ENCODE peak calls at places on chromosome 19, in eight cellular contexts. K is Caco-2, V is WERI-Rb-1, L is heart right ventricle, A is left lung, S is esophagus squamous epithelium, J is colonic mucosa, F is AG09309. B is an unnamed sample.

GRCh38 chr19:47190167-47190727 is 40.8 kb downstream of the BBC3 start:
- DNase-seq in K (peak), V (no peak), L (peak), A (peak), S (no peak), J (peak), F (peak), B (no peak)

GRCh38 chr19:9474975-9475374 is 23.4 kb downstream of the ZNF560 start:
- DNase-seq in K (no peak), V (no peak), L (no peak), A (no peak), S (no peak), J (no peak), F (no peak), B (no peak)

GRCh38 chr19:16882146-16882545 is 6.7 kb upstream of the F2RL3 start:
- DNase-seq in K (peak), V (no peak), L (no peak), A (no peak), S (no peak), J (no peak), F (no peak), B (no peak)

GRCh38 chr19:41999071-41999877 is 5.2 kb upstream of the ATP1A3 start:
- DNase-seq in K (no peak), V (peak), L (no peak), A (no peak), S (no peak), J (no peak), F (no peak), B (no peak)

GRCh38 chr19:14091885-14092462 is 1.4 kb upstream of the SAMD1 start:
- DNase-seq in K (peak), V (peak), L (no peak), A (no peak), S (no peak), J (no peak), F (no peak), B (no peak)

GRCh38 chr19:28456708-28457320 is 756.1 kb downstream of the UQCRFS1 start:
- DNase-seq in K (no peak), V (no peak), L (no peak), A (no peak), S (no peak), J (no peak), F (no peak), B (no peak)

GRCh38 chr19:10713317-10713716 is 4.6 kb upstream of the DNM2 start:
- DNase-seq in K (no peak), V (no peak), L (no peak), A (no peak), S (no peak), J (peak), F (no peak), B (no peak)

GRCh38 chr19:13262450-13262849 is 112.2 kb downstream of the IER2 start:
- DNase-seq in K (peak), V (no peak), L (no peak), A (no peak), S (no peak), J (no peak), F (peak), B (peak)

GRCh38 chr19:47110521-47111080 is 3.0 kb downstream of the ZC3H4 start:
- DNase-seq in K (no peak), V (peak), L (no peak), A (no peak), S (no peak), J (peak), F (no peak), B (no peak)

GRCh38 chr19:3632739-3633558 is 6.4 kb upstream of the CACTIN start:
- DNase-seq in K (no peak), V (no peak), L (no peak), A (no peak), S (no peak), J (no peak), F (no peak), B (no peak)

GRCh38 chr19:54073829-54074228 is 7.3 kb downstream of the TARM1 start:
- DNase-seq in K (no peak), V (no peak), L (no peak), A (no peak), S (no peak), J (no peak), F (no peak), B (no peak)

GRCh38 chr19:28961772-28962500 is 251.0 kb downstream of the UQCRFS1 start:
- DNase-seq in K (no peak), V (no peak), L (no peak), A (no peak), S (no peak), J (no peak), F (peak), B (no peak)

GRCh38 chr19:55702131-55702627 is 27.2 kb downstream of the EPN1 start:
- DNase-seq in K (peak), V (no peak), L (no peak), A (no peak), S (no peak), J (no peak), F (no peak), B (no peak)

GRCh38 chr19:6529937-6530384 is 865 bp upstream of the TNFSF9 start:
- DNase-seq in K (no peak), V (no peak), L (no peak), A (no peak), S (no peak), J (no peak), F (no peak), B (no peak)
- H3K4me3 ChIP-seq in K (peak), V (peak), L (peak), A (peak), S (peak), J (peak), F (peak), B (peak)

DNA sequence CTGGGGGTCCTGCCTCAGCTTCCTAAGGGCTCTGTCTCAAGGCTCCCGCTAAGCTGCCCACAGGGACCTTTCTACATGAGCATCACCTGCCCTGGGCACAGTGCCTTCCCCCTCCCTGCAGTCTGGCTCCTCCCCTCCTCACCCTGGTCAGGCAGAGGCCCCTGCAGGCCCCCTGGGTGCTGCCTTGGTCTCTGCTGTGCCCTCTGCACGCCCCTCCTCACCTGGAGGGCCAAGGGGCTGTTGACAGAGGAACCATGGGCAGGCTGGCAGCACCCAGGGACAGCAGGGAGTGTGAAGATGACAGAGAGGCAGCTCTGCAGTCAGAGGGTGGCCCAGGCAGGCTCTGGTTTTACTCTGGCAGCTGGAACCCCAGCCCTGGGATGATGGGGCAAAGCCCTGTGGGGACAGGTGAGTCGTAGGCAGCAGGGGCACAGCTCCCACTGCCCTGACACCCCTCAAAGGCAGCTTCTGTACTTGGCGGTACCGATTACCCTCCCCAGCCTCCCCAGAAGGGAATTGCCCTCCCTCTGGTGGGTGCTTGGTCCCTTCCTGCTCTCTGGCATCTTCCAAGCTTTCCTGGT is 43.1 kb downstream of the SUGP2 start:
- DNase-seq in K (no peak), V (no peak), L (no peak), A (no peak), S (no peak), J (no peak), F (no peak), B (no peak)
- TF ChIP-seq CTCF in K (no peak), V (no peak), L (no peak), A (no peak), S (no peak), J (no peak), F (no peak), B (no peak)

GRCh38 chr19:8366961-8367326 is 3.0 kb downstream of the ANGPTL4 start:
- DNase-seq in K (no peak), V (no peak), L (no peak), A (no peak), S (no peak), J (no peak), F (no peak), B (no peak)
- H3K4me3 ChIP-seq in K (no peak), V (no peak), L (peak), A (no peak), S (no peak), J (no peak), F (no peak), B (no peak)

DNA sequence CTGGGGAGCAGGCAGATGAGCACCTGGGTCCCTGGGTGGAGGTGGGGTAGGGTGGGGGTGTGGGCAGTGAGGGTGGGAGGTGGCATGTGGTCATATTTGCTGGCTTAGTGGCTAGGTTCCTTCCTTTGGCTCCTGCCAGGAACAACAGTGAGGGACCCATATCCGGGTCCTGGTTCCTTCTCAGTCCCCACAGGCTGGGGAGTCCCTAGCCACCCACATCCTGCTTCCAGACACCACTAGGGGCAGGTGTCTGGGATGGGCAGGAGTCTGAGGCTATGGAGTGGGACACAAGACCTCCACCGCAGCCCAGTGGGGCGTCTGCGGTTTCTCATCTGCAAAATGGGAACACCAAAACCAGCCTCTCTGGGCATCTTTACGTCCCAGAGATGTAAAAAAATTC is 828 bp upstream of the FCGBP start:
- DNase-seq in K (no peak), V (no peak), L (no peak), A (no peak), S (no peak), J (no peak), F (no peak), B (no peak)
- TF ChIP-seq CTCF in K (no peak), V (no peak), L (no peak), A (no peak), S (no peak), J (no peak), F (no peak), B (no peak)

DNA sequence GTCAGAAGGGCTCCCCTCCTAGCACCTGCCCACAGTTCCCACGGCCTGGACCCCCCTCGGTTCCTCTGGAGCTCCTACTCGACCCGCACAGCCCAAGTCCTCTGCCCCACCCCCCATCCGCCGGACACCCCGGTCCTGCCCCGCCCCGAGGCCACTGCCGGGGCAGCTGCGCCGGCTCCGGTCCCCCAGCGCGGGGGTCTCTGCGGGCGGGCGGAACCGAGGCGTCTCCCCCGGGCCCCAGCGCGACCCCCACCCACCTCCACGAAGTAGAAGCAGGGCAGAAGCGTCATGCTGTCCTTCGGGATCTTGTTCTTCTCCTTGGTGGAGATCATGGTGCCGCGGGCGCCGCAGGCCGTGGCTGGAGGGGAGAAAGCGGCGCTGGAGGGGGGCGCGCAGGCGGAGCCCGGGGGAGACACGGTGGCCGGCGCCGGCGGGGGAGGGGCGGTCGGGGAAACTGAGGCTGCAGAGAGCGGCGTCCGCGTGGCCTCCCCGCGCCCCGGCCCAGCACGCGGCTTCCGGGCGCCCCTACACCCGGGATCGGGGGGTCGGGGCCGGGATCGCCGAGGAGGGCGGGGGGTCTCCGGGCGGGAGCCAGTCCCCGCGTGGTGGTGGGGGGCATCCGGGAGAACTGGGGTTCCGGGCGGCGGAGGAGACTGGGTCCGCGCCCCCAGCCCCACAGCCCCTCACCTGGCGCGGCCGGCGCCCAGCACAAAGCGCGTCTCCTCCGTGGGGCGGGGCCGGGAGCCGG is at the start of gene PLPPR3:
- DNase-seq in K (no peak), V (peak), L (no peak), A (no peak), S (no peak), J (no peak), F (no peak), B (no peak)
- H3K4me3 ChIP-seq in K (peak), V (peak), L (peak), A (peak), S (peak), J (peak), F (peak), B (no peak)

DNA sequence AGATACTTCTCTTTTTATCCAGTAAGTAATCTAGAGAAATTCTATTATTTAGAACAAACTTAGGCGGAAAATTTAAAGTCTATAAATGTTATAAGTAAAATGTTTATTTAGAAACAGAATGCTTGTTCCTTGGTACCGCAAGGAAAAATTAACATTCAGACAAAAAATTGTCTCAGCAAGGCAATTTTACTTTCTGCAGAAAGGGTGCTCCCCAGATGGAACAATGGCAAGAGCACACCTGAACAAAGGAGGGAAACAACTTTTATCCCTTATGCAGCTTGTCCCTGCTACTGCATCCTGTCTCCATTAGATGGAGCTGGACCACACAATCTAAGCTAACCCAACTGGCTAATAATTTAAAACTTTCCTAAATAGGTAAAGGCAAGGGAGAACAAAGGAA is 6.5 kb upstream of the ZNF708 start:
- DNase-seq in K (no peak), V (no peak), L (no peak), A (no peak), S (no peak), J (no peak), F (no peak), B (no peak)
- TF ChIP-seq CTCF in K (no peak), V (peak), L (no peak), A (no peak), S (no peak), J (no peak), F (no peak), B (no peak)

GRCh38 chr19:44750713-44751112 is 2.2 kb downstream of the BCL3 start:
- DNase-seq in K (no peak), V (no peak), L (no peak), A (no peak), S (no peak), J (no peak), F (no peak), B (no peak)

GRCh38 chr19:44753932-44754742 is 5.6 kb downstream of the BCL3 start:
- DNase-seq in K (peak), V (peak), L (peak), A (peak), S (peak), J (peak), F (peak), B (no peak)

GRCh38 chr19:44753619-44753931 is 5.1 kb downstream of the BCL3 start:
- DNase-seq in K (no peak), V (no peak), L (no peak), A (no peak), S (no peak), J (no peak), F (no peak), B (no peak)

GRCh38 chr19:44752816-44753618 is 4.5 kb downstream of the BCL3 start:
- DNase-seq in K (peak), V (peak), L (peak), A (peak), S (peak), J (peak), F (peak), B (peak)

GRCh38 chr19:44752123-44752815 is 3.8 kb downstream of the BCL3 start:
- DNase-seq in K (no peak), V (no peak), L (no peak), A (no peak), S (no peak), J (no peak), F (no peak), B (no peak)
- H3K4me3 ChIP-seq in K (no peak), V (no peak), L (peak), A (peak), S (peak), J (peak), F (no peak), B (no peak)

GRCh38 chr19:48844472-48844871 is 8.2 kb upstream of the HSD17B14 start:
- DNase-seq in K (peak), V (no peak), L (no peak), A (no peak), S (no peak), J (no peak), F (no peak), B (no peak)
- TF ChIP-seq CTCF in K (peak), V (no peak), L (no peak), A (no peak), S (no peak), J (no peak), F (peak), B (no peak)

DNA sequence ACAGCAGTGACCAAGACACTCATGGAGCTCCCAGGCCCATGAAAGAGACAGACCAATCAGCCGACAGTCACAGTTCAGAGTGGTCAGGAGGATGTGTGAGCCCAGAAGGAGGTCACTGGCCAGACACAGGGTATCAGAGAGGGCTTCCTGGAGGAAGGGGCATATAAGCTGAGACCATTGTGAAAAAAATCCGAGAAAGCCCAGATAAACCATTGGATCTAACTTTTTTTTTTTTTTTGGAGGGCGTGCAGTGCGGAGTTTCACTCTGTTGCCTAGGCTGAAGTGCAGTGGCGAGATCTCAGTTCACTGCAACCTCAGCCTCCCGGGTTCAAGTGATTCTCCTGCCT is 4.2 kb downstream of the ITPKC start:
- DNase-seq in K (no peak), V (no peak), L (no peak), A (no peak), S (no peak), J (no peak), F (no peak), B (no peak)
- H3K4me3 ChIP-seq in K (no peak), V (no peak), L (peak), A (peak), S (peak), J (no peak), F (no peak), B (no peak)

B was measured in GM12864.